ENCODE peak calls at places on chromosomes 1 and 21, in six cellular contexts. V is activated gamma-delta T cell treated with Interleukin-2 at 50 U/mL for 16 hours, Y is mucosa of descending colon, I is iPS-NIHi11, U is NCI-H2171 treated with DMSO at 0.1 percent for 48 hours, S is AG08395. N is an unnamed sample.

GRCh38 chr1:117051224-117052064 is 8.7 kb upstream of the TTF2 start:
- DNase-seq in S (no peak), Y (peak), I (no peak), U (no peak), V (peak), N (no peak)

GRCh38 chr1:65174585-65174984 is 26.6 kb downstream of the AK4 start:
- DNase-seq in V (no peak), U (peak), S (peak), I (no peak), Y (peak), N (no peak)

GRCh38 chr1:179080866-179081695 is 789 bp upstream of the TOR3A start:
- DNase-seq in I (no peak), V (peak), S (no peak), Y (no peak), U (no peak), N (no peak)

GRCh38 chr1:53835491-53835890 is 2.6 kb downstream of the NDC1 start:
- DNase-seq in S (no peak), U (no peak), Y (no peak), I (no peak), V (no peak), N (no peak)

GRCh38 chr1:93701619-93702018 is 20.0 kb upstream of the BCAR3 start:
- DNase-seq in U (no peak), I (peak), V (no peak), S (peak), Y (no peak), N (no peak)

GRCh38 chr21:33791058-33791457 is 124.5 kb downstream of the ATP5PO start:
- DNase-seq in U (no peak), S (no peak), Y (no peak), V (no peak), I (no peak), N (no peak)

GRCh38 chr1:24711329-24711728 is 33.9 kb upstream of the CLIC4 start:
- DNase-seq in U (no peak), V (no peak), I (no peak), S (no peak), Y (no peak), N (no peak)

GRCh38 chr1:23634840-23635642 is 56.6 kb upstream of the RPL11 start:
- DNase-seq in Y (peak), I (peak), S (peak), V (peak), U (peak), N (no peak)

GRCh38 chr1:93080424-93080823 is 1.3 kb downstream of the MTF2 start:
- DNase-seq in U (peak), V (no peak), Y (peak), S (peak), I (peak), N (no peak)

GRCh38 chr1:154481058-154481457 is 21.0 kb upstream of the TDRD10 start:
- DNase-seq in U (peak), S (no peak), Y (no peak), V (no peak), I (no peak), N (no peak)

GRCh38 chr1:23718482-23718881 is 24.8 kb upstream of the ELOA start:
- DNase-seq in S (peak), I (peak), Y (no peak), U (peak), V (no peak), N (no peak)

GRCh38 chr1:173506437-173506836 is 29.3 kb downstream of the PRDX6 start:
- DNase-seq in V (no peak), Y (peak), S (no peak), I (peak), U (no peak), N (no peak)

GRCh38 chr1:161166669-161167548 is 683 bp downstream of the PPOX start:
- DNase-seq in Y (no peak), S (no peak), I (peak), U (peak), V (no peak), N (no peak)

GRCh38 chr1:54153548-54154439 is 994 bp upstream of the CDCP2 start:
- DNase-seq in V (no peak), I (peak), S (peak), U (peak), Y (peak), N (no peak)

GRCh38 chr21:46344219-46344915 is 20.4 kb downstream of the PCNT start:
- DNase-seq in Y (no peak), I (no peak), V (no peak), S (no peak), U (no peak), N (no peak)

GRCh38 chr1:29592731-29593130 is 356.4 kb downstream of the PTPRU start:
- DNase-seq in S (peak), I (peak), U (no peak), V (no peak), Y (no peak), N (no peak)

GRCh38 chr1:6148497-6149241 is 31.5 kb downstream of the CHD5 start:
- DNase-seq in S (peak), U (no peak), Y (peak), I (peak), V (peak), N (no peak)

GRCh38 chr1:37703061-37703460 is 10.7 kb downstream of the CDCA8 start:
- DNase-seq in S (no peak), V (no peak), Y (no peak), I (no peak), U (no peak), N (no peak)